ENCODE peak calls at places on chromosomes 11 and 22, in four cellular contexts. S is GM06990; U is CD8-positive, alpha-beta memory T cell; Z is dorsolateral prefrontal cortex. W is an unnamed sample.

GRCh38 chr11:27795955-27796861 is 96.0 kb upstream of the BDNF start:
- DNase-seq in U (no peak), S (no peak), Z (no peak), W (no peak)

GRCh38 chr11:76803811-76804600 is 20.9 kb downstream of the TSKU start:
- DNase-seq in S (no peak), U (no peak), Z (no peak), W (peak; percentile 86)

GRCh38 chr11:111388842-111389241 is 9.8 kb upstream of the POU2AF1 start:
- DNase-seq in U (no peak), S (no peak), Z (no peak), W (no peak)

GRCh38 chr11:11186249-11186648 is 166.8 kb downstream of the CSNK2A3 start:
- DNase-seq in U (no peak), S (no peak), Z (no peak), W (no peak)

GRCh38 chr22:39311592-39312400 is 7.6 kb downstream of the RPL3 start:
- DNase-seq in Z (no peak), S (peak; percentile 62), U (no peak), W (no peak)

GRCh38 chr22:36926721-36927435 is 13.4 kb downstream of the CSF2RB start:
- DNase-seq in S (no peak), U (no peak), Z (no peak), W (no peak)

GRCh38 chr22:37421468-37421877 is 5.8 kb downstream of the ELFN2 start:
- DNase-seq in Z (no peak), U (no peak), S (no peak), W (no peak)

GRCh38 chr22:43378011-43378704 is 33.7 kb upstream of the MPPED1 start:
- DNase-seq in Z (no peak), U (no peak), S (peak; percentile 43), W (no peak)

GRCh38 chr11:13169709-13170108 is 107.9 kb upstream of the BMAL1 start:
- DNase-seq in U (no peak), Z (no peak), S (no peak), W (no peak)

GRCh38 chr22:49331878-49332277 is 495.8 kb downstream of the BRD1 start:
- DNase-seq in U (no peak), S (no peak), Z (no peak), W (no peak)

GRCh38 chr11:34356130-34356529 is 1.7 kb downstream of the ABTB2 start:
- DNase-seq in S (no peak), U (no peak), Z (no peak), W (no peak)

GRCh38 chr11:105774899-105775298 is 165.0 kb downstream of the GRIA4 start:
- DNase-seq in Z (no peak), S (no peak), U (no peak), W (no peak)

GRCh38 chr11:130439160-130439519 is 9.3 kb upstream of the ADAMTS15 start:
- DNase-seq in Z (no peak), U (no peak), S (no peak), W (peak; percentile 87)

GRCh38 chr22:41687901-41688364 is 734 bp downstream of the SNU13 start:
- DNase-seq in U (no peak), S (no peak), Z (no peak), W (no peak)

GRCh38 chr11:42407379-42407778 is 904.4 kb upstream of the API5 start:
- DNase-seq in S (no peak), U (no peak), Z (peak; percentile 39), W (peak; percentile 71)

GRCh38 chr22:37812869-37813678 is 5.3 kb downstream of the GCAT start:
- DNase-seq in U (no peak), Z (no peak), S (no peak), W (no peak)

GRCh38 chr11:110447897-110448522 is 18.3 kb downstream of the FDX1 start:
- DNase-seq in U (no peak), S (no peak), Z (no peak), W (no peak)

GRCh38 chr11:122556605-122557004 is 98.9 kb upstream of the UBASH3B start:
- DNase-seq in Z (no peak), S (peak; percentile 13), U (no peak), W (no peak)

GRCh38 chr11:61917357-61918109 is at the start of gene RAB3IL1:
- DNase-seq in Z (peak; percentile 33), U (no peak), S (no peak), W (no peak)

GRCh38 chr11:96178014-96178745 is 164.8 kb downstream of the MAML2 start:
- DNase-seq in Z (no peak), S (no peak), U (no peak), W (no peak)

GRCh38 chr11:67576742-67577475 is 6.7 kb upstream of the GSTP1 start:
- DNase-seq in U (no peak), Z (no peak), S (no peak), W (no peak)

GRCh38 chr11:6737872-6738466 is 33.8 kb downstream of the OR2AG2 start:
- DNase-seq in S (no peak), U (peak; percentile 65), Z (no peak), W (peak; percentile 87)

GRCh38 chr11:134063991-134064747 is 4.7 kb upstream of the JAM3 start:
- DNase-seq in S (no peak), Z (no peak), U (no peak), W (no peak)

GRCh38 chr11:95569207-95569606 is 220.4 kb downstream of the FAM76B start:
- DNase-seq in Z (no peak), S (no peak), U (no peak), W (no peak)

GRCh38 chr22:27715078-27715477 is 86.5 kb downstream of the MN1 start:
- DNase-seq in S (no peak), U (no peak), Z (peak; percentile 90), W (no peak)

GRCh38 chr11:118135051-118135795 is 17.4 kb downstream of the SCN4B start:
- DNase-seq in S (no peak), U (no peak), Z (no peak), W (no peak)

GRCh38 chr11:19345848-19346681 is 105.3 kb upstream of the E2F8 start:
- DNase-seq in S (peak; percentile 57), Z (peak; percentile 47), U (no peak), W (no peak)

GRCh38 chr22:50343541-50343935 is 411 bp downstream of the PPP6R2 start:
- DNase-seq in U (no peak), S (no peak), Z (no peak), W (no peak)

GRCh38 chr11:34161812-34162506 is 56.5 kb downstream of the NAT10 start:
- DNase-seq in Z (no peak), S (no peak), U (no peak), W (no peak)

DNA sequence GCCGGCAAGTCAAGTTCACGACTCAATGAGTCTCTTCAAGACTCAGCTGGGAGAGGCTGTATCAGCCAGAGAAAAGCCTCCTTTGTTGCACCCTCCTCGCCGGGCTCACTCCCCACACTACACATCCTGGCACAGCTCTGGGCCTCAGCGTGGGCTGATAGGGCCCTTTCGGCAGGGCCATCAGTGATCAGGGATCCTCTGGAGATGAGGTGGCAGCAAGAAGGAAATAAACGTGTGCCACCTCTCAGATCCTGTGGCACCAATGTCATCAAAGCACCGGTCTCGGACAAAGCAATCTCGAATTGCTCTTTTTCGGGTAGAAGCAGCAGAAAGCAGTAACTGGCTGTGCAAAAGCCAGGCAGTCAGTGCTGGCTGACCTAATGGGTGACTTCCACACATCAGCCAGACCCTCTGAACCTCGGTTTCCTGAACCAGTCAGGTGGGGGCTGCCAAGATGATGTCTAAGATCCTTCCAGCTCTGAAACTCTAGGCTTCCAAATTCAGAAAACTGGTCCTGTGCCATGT is 2.1 kb downstream of the EHD1 start:
- DNase-seq in Z (peak; percentile 58), U (no peak), S (no peak), W (no peak)
- H3K4me3 ChIP-seq in Z (peak overlapping the region; percentile 97), U (peak overlapping the region; percentile 99), S (peak overlapping the region; percentile 99), W (no peak overlapping the region)

DNA sequence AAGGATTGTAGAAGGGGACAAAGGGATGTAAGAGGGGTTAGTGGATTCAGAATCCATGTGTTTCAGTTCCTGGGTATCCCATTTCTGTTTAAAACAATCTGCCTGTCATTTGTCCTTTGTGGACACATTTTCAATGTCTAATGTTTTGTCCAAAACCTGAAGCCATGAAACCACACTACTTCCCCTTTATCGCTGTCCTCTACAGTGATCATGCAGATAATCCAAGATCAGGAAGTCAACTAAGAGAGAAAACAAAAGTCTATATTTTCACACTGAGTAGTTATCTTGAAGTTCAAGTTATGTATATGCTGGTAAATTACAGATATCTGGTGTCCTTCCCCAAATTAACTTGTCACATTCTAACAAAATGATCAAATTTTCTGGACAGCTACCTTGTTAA is 457.0 kb downstream of the NTM start:
- DNase-seq in U (no peak), Z (no peak), S (no peak), W (no peak)
- H3K4me3 ChIP-seq in U (no peak overlapping the region), Z (no peak overlapping the region), S (no peak overlapping the region), W (no peak overlapping the region)

GRCh38 chr11:121451982-121452608 is at the start of gene SORL1:
- DNase-seq in U (peak; percentile 61), Z (peak; percentile 75), S (peak; percentile 78), W (peak; percentile 42)

GRCh38 chr11:121450424-121450823 is 1.7 kb upstream of the SORL1 start:
- DNase-seq in S (no peak), Z (no peak), U (no peak), W (no peak)

GRCh38 chr11:121453589-121454299 is 977 bp upstream of the SORL1-AS1 start:
- DNase-seq in Z (no peak), S (no peak), U (no peak), W (no peak)

GRCh38 chr11:121451178-121451981 is 734 bp upstream of the SORL1 start:
- DNase-seq in Z (no peak), U (no peak), S (no peak), W (no peak)

DNA sequence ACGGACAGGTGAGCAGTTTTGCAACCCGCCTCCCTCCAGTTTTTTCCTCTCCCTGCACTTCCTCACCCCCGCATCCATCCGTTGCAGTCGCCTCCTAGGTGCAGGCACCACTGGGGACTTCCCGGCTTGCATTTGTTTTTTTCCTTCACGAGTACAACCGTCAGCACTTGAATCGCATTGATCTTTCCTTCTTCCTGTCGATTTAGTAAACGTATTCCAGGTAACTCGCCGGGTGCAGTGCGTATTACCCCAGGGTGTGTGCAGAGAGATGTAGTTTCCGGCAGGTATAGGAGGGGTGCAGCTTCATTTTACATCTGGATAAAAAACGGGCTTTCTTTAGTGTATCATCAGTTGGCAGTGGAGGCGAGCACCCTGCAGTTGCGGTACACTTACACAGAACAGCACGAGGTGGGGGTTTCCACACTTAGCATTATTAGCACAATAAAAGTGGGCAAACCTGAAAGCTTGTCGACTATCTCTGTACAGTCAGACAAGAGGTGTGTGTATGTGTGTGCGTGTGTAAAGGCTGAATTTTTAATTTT is at the start of gene SORL1-AS1:
- DNase-seq in Z (no peak), S (no peak), U (peak; percentile 39), W (no peak)
- H3K4me3 ChIP-seq in Z (peak within 1 kb of the TSS; percentile 78), S (peak within 1 kb of the TSS; percentile 91), U (peak within 1 kb of the TSS; percentile 87), W (peak within 1 kb of the TSS; percentile 69)

GRCh38 chr11:86812322-86812670 is 12.0 kb downstream of the PRSS23 start:
- DNase-seq in Z (no peak), U (no peak), S (no peak), W (no peak)

GRCh38 chr11:86807356-86807755 is 7.0 kb downstream of the PRSS23 start:
- DNase-seq in U (no peak), Z (no peak), S (no peak), W (no peak)

GRCh38 chr11:86806903-86807302 is 6.6 kb downstream of the PRSS23 start:
- DNase-seq in Z (no peak), S (no peak), U (no peak), W (no peak)

GRCh38 chr11:86811637-86812321 is 11.4 kb downstream of the PRSS23 start:
- DNase-seq in U (no peak), Z (no peak), S (no peak), W (no peak)

DNA sequence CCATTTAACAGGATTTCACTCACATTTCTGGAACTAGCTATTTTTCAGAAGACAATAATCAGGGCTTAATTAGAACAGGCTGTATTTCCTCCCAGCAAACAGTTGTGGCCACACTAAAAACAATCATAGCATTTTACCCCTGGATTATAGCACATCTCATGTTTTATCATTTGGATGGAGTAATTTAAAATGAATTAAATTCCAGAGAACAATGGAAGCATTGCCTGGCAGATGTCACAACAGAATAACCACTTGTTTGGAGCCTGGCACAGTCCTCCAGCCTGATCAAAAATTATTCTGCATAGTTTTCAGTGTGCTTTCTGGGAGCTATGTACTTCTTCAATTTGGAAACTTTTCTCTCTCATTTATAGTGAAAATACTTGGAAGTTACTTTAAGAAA is 9.2 kb downstream of the PRSS23 start:
- DNase-seq in Z (no peak), U (no peak), S (no peak), W (no peak)
- H3K4me3 ChIP-seq in Z (no peak overlapping the region), U (no peak overlapping the region), S (no peak overlapping the region), W (no peak overlapping the region)